ENCODE peak calls at places on chromosomes 1 and 21, in nine cellular contexts. One of them, this sample, is unnamed.

GRCh38 chr1:155485222-155485621 is 77.4 kb downstream of the ASH1L start:
- DNase-seq in T-cell: no peak
- DNase-seq in stimulated activated CD8-positive, alpha-beta memory T cell treated with anti-CD3 and anti-CD28 coated beads, Interleukin-7, amount 100 ng/mL, for 1 hour: no peak
- DNase-seq in memory B cell: no peak
- DNase-seq in CMK: no peak
- DNase-seq in NCI-H748 treated with DMSO at 0.1 percent for 48 hours: no peak
- DNase-seq in fibroblast of the conjunctiva: no peak
- DNase-seq in ovary: no peak
- DNase-seq in epithelial cell of esophagus: no peak
- DNase-seq in this sample: no peak

GRCh38 chr1:241972703-241973375 is 15.3 kb downstream of the BECN2 start:
- DNase-seq in fibroblast of the conjunctiva: peak; percentile 62
- DNase-seq in ovary: no peak
- DNase-seq in T-cell: no peak
- DNase-seq in stimulated activated CD8-positive, alpha-beta memory T cell treated with anti-CD3 and anti-CD28 coated beads, Interleukin-7, amount 100 ng/mL, for 1 hour: no peak
- DNase-seq in memory B cell: no peak
- DNase-seq in NCI-H748 treated with DMSO at 0.1 percent for 48 hours: no peak
- DNase-seq in epithelial cell of esophagus: no peak
- DNase-seq in CMK: no peak
- DNase-seq in this sample: peak; percentile 48

GRCh38 chr1:3908886-3909517 is 8.9 kb upstream of the C1orf174 start:
- DNase-seq in NCI-H748 treated with DMSO at 0.1 percent for 48 hours: no peak
- DNase-seq in CMK: no peak
- DNase-seq in ovary: no peak
- DNase-seq in T-cell: no peak
- DNase-seq in epithelial cell of esophagus: no peak
- DNase-seq in memory B cell: no peak
- DNase-seq in stimulated activated CD8-positive, alpha-beta memory T cell treated with anti-CD3 and anti-CD28 coated beads, Interleukin-7, amount 100 ng/mL, for 1 hour: no peak
- DNase-seq in fibroblast of the conjunctiva: no peak
- DNase-seq in this sample: peak; percentile 16

GRCh38 chr1:157540852-157541251 is 11.5 kb downstream of the FCRL5 start:
- DNase-seq in CMK: no peak
- DNase-seq in T-cell: no peak
- DNase-seq in fibroblast of the conjunctiva: no peak
- DNase-seq in ovary: no peak
- DNase-seq in NCI-H748 treated with DMSO at 0.1 percent for 48 hours: no peak
- DNase-seq in epithelial cell of esophagus: peak; percentile 3
- DNase-seq in memory B cell: no peak
- DNase-seq in stimulated activated CD8-positive, alpha-beta memory T cell treated with anti-CD3 and anti-CD28 coated beads, Interleukin-7, amount 100 ng/mL, for 1 hour: no peak
- DNase-seq in this sample: no peak

GRCh38 chr21:36820176-36821031 is 121.5 kb downstream of the SIM2 start:
- DNase-seq in epithelial cell of esophagus: no peak
- DNase-seq in NCI-H748 treated with DMSO at 0.1 percent for 48 hours: no peak
- DNase-seq in memory B cell: no peak
- DNase-seq in ovary: no peak
- DNase-seq in T-cell: no peak
- DNase-seq in stimulated activated CD8-positive, alpha-beta memory T cell treated with anti-CD3 and anti-CD28 coated beads, Interleukin-7, amount 100 ng/mL, for 1 hour: no peak
- DNase-seq in fibroblast of the conjunctiva: no peak
- DNase-seq in CMK: no peak
- DNase-seq in this sample: no peak

GRCh38 chr1:5389101-5389885 is 602.9 kb downstream of the NPHP4 start:
- DNase-seq in epithelial cell of esophagus: no peak
- DNase-seq in stimulated activated CD8-positive, alpha-beta memory T cell treated with anti-CD3 and anti-CD28 coated beads, Interleukin-7, amount 100 ng/mL, for 1 hour: no peak
- DNase-seq in fibroblast of the conjunctiva: no peak
- DNase-seq in CMK: no peak
- DNase-seq in ovary: no peak
- DNase-seq in NCI-H748 treated with DMSO at 0.1 percent for 48 hours: no peak
- DNase-seq in T-cell: peak; percentile 4
- DNase-seq in memory B cell: no peak
- DNase-seq in this sample: no peak

GRCh38 chr1:201838381-201838780 is 9.4 kb downstream of the IPO9 start:
- DNase-seq in stimulated activated CD8-positive, alpha-beta memory T cell treated with anti-CD3 and anti-CD28 coated beads, Interleukin-7, amount 100 ng/mL, for 1 hour: no peak
- DNase-seq in T-cell: no peak
- DNase-seq in CMK: no peak
- DNase-seq in memory B cell: no peak
- DNase-seq in NCI-H748 treated with DMSO at 0.1 percent for 48 hours: no peak
- DNase-seq in epithelial cell of esophagus: no peak
- DNase-seq in ovary: no peak
- DNase-seq in fibroblast of the conjunctiva: no peak
- DNase-seq in this sample: no peak

GRCh38 chr21:26432410-26432809 is 140.7 kb downstream of the CYYR1 start:
- DNase-seq in NCI-H748 treated with DMSO at 0.1 percent for 48 hours: no peak
- DNase-seq in fibroblast of the conjunctiva: no peak
- DNase-seq in CMK: no peak
- DNase-seq in epithelial cell of esophagus: no peak
- DNase-seq in ovary: no peak
- DNase-seq in memory B cell: no peak
- DNase-seq in T-cell: no peak
- DNase-seq in stimulated activated CD8-positive, alpha-beta memory T cell treated with anti-CD3 and anti-CD28 coated beads, Interleukin-7, amount 100 ng/mL, for 1 hour: no peak
- DNase-seq in this sample: no peak

This sample was measured in DMS53.